ENCODE peak calls at places on chromosomes 4 and X, in six cellular contexts. One of them, this sample, is unnamed.

GRCh38 chr4:76120199-76120598 is 28.0 kb downstream of the NUP54 start:
- DNase-seq in adrenal gland: no peak
- DNase-seq in breast epithelium: no peak
- DNase-seq in IMR-90: no peak
- DNase-seq in thyroid gland: no peak
- DNase-seq in right lobe of liver: no peak
- DNase-seq in this sample: no peak

GRCh38 chr4:18397681-18398080 is 376.1 kb upstream of the LCORL start:
- DNase-seq in IMR-90: no peak
- DNase-seq in breast epithelium: no peak
- DNase-seq in adrenal gland: no peak
- DNase-seq in thyroid gland: no peak
- DNase-seq in right lobe of liver: no peak
- DNase-seq in this sample: no peak

GRCh38 chr4:80192937-80193336 is 4.4 kb upstream of the PRDM8 start:
- DNase-seq in adrenal gland: no peak
- DNase-seq in IMR-90: peak
- DNase-seq in breast epithelium: no peak
- DNase-seq in thyroid gland: no peak
- DNase-seq in right lobe of liver: no peak
- DNase-seq in this sample: no peak

GRCh38 chr4:835148-836002 is 9.4 kb upstream of the CPLX1 start:
- DNase-seq in IMR-90: no peak
- DNase-seq in thyroid gland: no peak
- DNase-seq in adrenal gland: peak
- DNase-seq in breast epithelium: no peak
- DNase-seq in right lobe of liver: no peak
- DNase-seq in this sample: no peak

GRCh38 chrX:139049455-139049854 is 337.9 kb upstream of the FGF13 start:
- DNase-seq in breast epithelium: no peak
- DNase-seq in IMR-90: no peak
- DNase-seq in thyroid gland: no peak
- DNase-seq in adrenal gland: no peak
- DNase-seq in right lobe of liver: no peak
- DNase-seq in this sample: no peak

GRCh38 chr4:171715973-171716372 is 97.2 kb upstream of the GALNTL6 start:
- DNase-seq in breast epithelium: no peak
- DNase-seq in adrenal gland: no peak
- DNase-seq in IMR-90: no peak
- DNase-seq in right lobe of liver: no peak
- DNase-seq in thyroid gland: no peak
- DNase-seq in this sample: no peak

GRCh38 chr4:183173580-183174526 is 74.8 kb downstream of the WWC2 start:
- DNase-seq in breast epithelium: no peak
- DNase-seq in adrenal gland: no peak
- DNase-seq in IMR-90: peak
- DNase-seq in thyroid gland: peak
- DNase-seq in right lobe of liver: no peak
- DNase-seq in this sample: no peak

GRCh38 chrX:40719731-40720130 is 15.6 kb downstream of the MED14 start:
- DNase-seq in IMR-90: peak
- DNase-seq in right lobe of liver: no peak
- DNase-seq in adrenal gland: no peak
- DNase-seq in thyroid gland: no peak
- DNase-seq in breast epithelium: no peak
- DNase-seq in this sample: no peak

GRCh38 chrX:154799554-154800348 is 5.5 kb downstream of the MPP1 start:
- DNase-seq in thyroid gland: peak
- DNase-seq in adrenal gland: no peak
- DNase-seq in IMR-90: peak
- DNase-seq in right lobe of liver: peak
- DNase-seq in breast epithelium: no peak
- DNase-seq in this sample: no peak

GRCh38 chr4:124105212-124105611 is 607.3 kb downstream of the ANKRD50 start:
- DNase-seq in thyroid gland: no peak
- DNase-seq in breast epithelium: no peak
- DNase-seq in right lobe of liver: no peak
- DNase-seq in adrenal gland: no peak
- DNase-seq in IMR-90: peak
- DNase-seq in this sample: no peak

DNA sequence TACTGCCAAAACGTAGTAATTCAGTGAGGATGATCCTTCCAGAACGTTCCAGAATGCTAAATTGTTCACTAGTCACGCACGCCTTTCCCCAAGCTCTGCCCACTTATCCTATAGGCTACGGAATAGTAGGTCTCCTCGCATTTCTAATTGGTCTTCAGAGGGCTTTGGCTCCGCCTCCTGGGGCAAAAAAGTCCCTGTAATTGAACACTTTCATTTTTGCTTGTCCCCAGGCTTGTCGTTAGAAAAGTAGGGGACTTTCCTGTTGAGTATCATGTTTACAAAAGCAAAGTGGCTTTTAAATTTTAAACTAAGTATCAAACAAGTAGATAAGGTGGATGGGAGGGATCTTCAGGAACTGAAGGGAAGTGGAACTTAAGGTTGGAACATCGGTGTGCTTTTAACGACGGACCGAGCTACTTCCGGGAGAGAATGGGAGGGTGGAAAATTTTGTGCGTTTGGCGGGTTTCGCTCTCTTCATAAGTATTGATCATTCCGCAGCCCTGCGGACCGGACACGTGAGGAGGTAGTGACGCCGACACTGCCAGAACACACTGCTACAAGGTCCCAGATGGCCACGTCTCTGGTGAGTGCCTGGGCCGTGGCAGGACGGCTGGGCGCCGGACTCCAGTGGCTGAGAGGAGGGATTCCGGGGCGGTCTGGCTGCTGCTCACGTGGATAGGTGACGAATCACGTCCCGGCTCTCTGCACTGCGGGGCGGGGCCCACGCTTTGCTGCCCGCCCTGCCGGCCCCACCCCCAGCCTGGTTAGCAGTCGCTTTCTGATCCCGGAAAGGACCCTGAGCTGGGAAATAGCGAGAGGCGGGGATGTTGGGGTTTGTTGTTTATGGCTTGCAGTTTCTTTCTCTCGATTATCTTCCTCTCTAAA is at the start of gene NXT2:
- DNase-seq in breast epithelium: peak
- DNase-seq in thyroid gland: peak
- DNase-seq in adrenal gland: peak
- DNase-seq in right lobe of liver: peak
- DNase-seq in IMR-90: peak
- DNase-seq in this sample: peak
- TF ChIP-seq POLR2A in breast epithelium: peak
- TF ChIP-seq POLR2A in thyroid gland: peak
- TF ChIP-seq POLR2A in adrenal gland: peak
- TF ChIP-seq POLR2A in right lobe of liver: peak
- TF ChIP-seq POLR2A in IMR-90: peak
- TF ChIP-seq POLR2A in this sample: peak

DNA sequence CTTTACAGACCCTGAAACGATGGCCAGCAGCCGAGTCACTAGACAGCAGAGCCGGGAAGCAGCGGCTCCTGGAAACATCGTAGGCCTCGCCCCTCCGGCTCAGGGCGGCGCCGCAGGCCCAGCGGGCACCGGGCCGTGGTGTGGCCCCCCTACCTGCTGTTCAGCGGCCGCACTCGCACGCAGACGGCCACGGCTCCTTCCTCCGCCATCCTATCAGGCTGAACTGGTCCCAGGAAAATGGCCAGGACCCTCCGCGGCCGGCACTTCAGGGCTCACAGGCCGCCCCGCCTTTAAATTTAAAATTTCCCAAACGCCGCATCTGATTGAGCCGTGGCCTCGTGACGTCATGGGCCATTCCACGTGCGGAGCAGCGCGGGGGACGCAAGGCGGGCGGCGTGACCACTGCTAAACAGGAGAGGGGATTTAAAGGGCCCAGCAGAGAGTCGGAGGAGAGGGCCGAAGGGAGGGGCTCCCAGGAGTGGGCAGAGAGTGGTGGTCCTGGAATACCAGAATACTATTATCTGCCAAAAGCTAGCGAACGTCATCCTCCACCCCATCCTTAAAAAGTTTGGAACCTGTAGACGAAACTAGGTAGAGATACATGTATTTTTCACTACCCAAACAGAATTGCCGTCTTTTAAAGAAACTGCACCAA is at the start of gene CENPE:
- DNase-seq in IMR-90: peak
- DNase-seq in right lobe of liver: peak
- DNase-seq in thyroid gland: peak
- DNase-seq in breast epithelium: peak
- DNase-seq in adrenal gland: peak
- DNase-seq in this sample: peak
- TF ChIP-seq POLR2A in IMR-90: no peak
- TF ChIP-seq POLR2A in right lobe of liver: no peak
- TF ChIP-seq POLR2A in thyroid gland: peak
- TF ChIP-seq POLR2A in breast epithelium: no peak
- TF ChIP-seq POLR2A in adrenal gland: peak
- TF ChIP-seq POLR2A in this sample: no peak

DNA sequence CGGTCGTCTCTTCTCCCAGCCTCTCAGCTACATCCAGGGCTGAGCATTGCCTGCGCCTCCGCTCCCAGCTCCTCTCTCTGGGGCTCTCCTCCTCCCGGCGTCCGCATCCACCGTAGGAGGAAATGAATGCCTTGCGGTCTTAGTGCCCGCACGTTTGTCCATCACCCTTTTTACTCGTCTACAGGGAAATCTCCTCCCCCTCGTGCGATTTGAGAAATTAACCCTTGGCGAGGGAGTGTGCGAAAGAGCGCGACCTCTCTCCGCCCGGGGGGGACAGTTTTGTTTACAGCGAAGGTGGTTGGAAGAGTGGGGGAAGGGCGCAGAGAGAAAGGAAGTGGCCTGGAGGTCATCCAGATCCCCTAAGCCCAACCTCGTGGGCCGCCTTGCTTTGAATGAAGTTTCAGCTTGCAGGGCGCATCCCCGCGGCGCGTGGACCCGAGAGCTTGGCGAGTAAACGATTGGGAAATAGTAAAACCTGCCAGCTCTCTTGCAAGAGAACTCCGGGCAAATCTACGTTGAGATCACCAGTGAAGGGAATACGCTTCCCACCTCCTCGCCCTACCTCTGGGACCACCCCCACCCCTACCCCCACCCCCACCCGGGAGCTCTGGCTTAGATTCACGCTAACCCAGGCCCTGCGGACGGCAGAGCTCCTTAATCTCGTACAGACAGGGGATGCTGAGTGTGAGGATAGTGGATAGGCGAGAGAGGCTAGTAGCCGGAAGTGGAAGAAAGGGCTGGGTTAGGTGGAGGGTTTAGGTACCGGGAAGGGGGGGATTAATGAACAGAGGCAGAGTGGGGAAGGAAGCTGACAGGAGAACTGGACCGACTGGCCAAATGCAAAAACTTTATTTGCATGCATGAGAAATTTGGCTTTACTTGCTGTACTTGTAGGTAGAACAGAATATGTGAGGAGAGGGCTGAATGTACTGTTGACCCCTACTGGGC is at the start of gene ELOVL6:
- DNase-seq in IMR-90: peak
- DNase-seq in breast epithelium: no peak
- DNase-seq in right lobe of liver: peak
- DNase-seq in adrenal gland: peak
- DNase-seq in thyroid gland: peak
- DNase-seq in this sample: peak
- TF ChIP-seq POLR2A in IMR-90: peak
- TF ChIP-seq POLR2A in breast epithelium: no peak
- TF ChIP-seq POLR2A in right lobe of liver: peak
- TF ChIP-seq POLR2A in adrenal gland: peak
- TF ChIP-seq POLR2A in thyroid gland: no peak
- TF ChIP-seq POLR2A in this sample: no peak

GRCh38 chr4:98995183-98996055 is at the start of gene METAP1:
- DNase-seq in breast epithelium: peak
- DNase-seq in IMR-90: peak
- DNase-seq in thyroid gland: peak
- DNase-seq in adrenal gland: peak
- DNase-seq in right lobe of liver: peak
- DNase-seq in this sample: peak
- TF ChIP-seq POLR2A in breast epithelium: no peak
- TF ChIP-seq POLR2A in IMR-90: peak
- TF ChIP-seq POLR2A in thyroid gland: peak
- TF ChIP-seq POLR2A in adrenal gland: peak
- TF ChIP-seq POLR2A in right lobe of liver: peak
- TF ChIP-seq POLR2A in this sample: peak

DNA sequence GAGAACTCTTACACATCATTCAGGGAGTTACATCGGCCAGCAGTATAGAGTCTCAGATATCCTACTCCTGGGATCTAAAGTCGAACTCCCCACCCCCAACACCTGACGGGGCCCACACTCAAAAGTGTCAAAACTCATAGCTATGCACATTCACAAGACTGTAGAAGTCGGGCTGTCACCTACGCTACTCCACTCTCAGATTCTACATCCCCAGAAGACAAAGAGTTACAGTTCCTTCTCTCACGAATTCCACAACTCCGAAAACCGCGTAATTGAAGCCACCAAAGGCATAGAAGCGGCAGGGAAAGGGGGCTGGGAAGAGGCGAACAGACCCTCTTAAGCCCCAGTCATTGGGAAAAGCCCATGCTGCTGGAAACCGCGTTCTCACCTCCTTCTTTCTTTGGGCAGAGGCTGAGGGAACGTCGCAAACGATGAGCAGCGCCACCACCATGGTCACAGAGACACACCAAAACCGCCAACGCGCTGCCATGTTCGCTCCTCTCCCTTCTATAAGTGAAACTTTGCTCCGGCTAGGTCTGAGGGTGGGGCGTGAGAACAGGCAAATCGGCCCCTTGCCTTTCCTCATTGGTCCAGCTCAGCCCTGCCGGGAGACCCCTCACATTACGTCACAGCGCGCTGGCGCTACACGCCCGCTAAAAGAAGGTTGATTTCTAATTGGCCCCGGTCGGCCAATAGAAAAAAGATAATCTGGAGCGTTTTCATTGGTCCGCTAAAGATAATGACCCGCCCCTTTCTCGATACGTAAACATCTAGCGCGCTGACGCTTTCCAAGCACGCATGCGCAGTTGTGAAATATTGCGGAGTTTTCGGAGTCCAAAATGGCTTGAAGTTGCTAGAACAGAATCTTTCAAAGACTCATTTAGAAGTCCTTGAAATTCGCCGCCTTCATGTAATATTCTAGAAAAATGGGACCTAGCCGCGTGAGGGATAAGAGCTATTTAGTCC is at the start of gene MAGT1:
- DNase-seq in breast epithelium: peak
- DNase-seq in thyroid gland: peak
- DNase-seq in IMR-90: peak
- DNase-seq in right lobe of liver: peak
- DNase-seq in adrenal gland: peak
- DNase-seq in this sample: peak
- TF ChIP-seq POLR2A in breast epithelium: peak
- TF ChIP-seq POLR2A in thyroid gland: peak
- TF ChIP-seq POLR2A in IMR-90: peak
- TF ChIP-seq POLR2A in right lobe of liver: peak
- TF ChIP-seq POLR2A in adrenal gland: peak
- TF ChIP-seq POLR2A in this sample: peak

This sample was measured in ovary.